ENCODE peak calls at places on chromosomes 1 and 21, in eight cellular contexts. E is GM19239; X is HL-60; W is body of pancreas; J is AG04450; F is posterior vena cava; D is astrocyte of the spinal cord; S is Jurkat, Clone E6-1. T is an unnamed sample.

GRCh38 chr1:201471772-201472171 is 2.8 kb upstream of the PHLDA3 start:
- DNase-seq in D (no peak), E (no peak), X (no peak), S (no peak), W (no peak), F (peak), J (no peak), T (no peak)

GRCh38 chr1:114468710-114469468 is 42.1 kb downstream of the TRIM33 start:
- DNase-seq in E (no peak), F (no peak), X (no peak), J (no peak), W (no peak), D (peak), S (no peak), T (no peak)

GRCh38 chr1:8496473-8496872 is 178.6 kb downstream of the SLC45A1 start:
- DNase-seq in W (no peak), J (no peak), X (no peak), F (no peak), S (no peak), D (no peak), E (peak), T (no peak)

GRCh38 chr21:38255718-38256117 is 1.1 kb upstream of the KCNJ15 start:
- DNase-seq in F (no peak), J (no peak), S (no peak), E (no peak), X (no peak), D (no peak), W (no peak), T (no peak)

GRCh38 chr1:157409927-157410326 is 142.4 kb downstream of the FCRL5 start:
- DNase-seq in E (no peak), W (no peak), F (no peak), D (no peak), X (no peak), J (no peak), S (no peak), T (no peak)

GRCh38 chr1:26553942-26554682 is 24.6 kb downstream of the RPS6KA1 start:
- DNase-seq in X (peak), F (no peak), W (no peak), S (no peak), E (no peak), D (no peak), J (no peak), T (no peak)

GRCh38 chr1:197304626-197305200 is 36.7 kb downstream of the CRB1 start:
- DNase-seq in W (no peak), S (no peak), D (peak), F (no peak), E (no peak), J (no peak), X (no peak), T (no peak)

GRCh38 chr1:225769687-225770086 is 7.9 kb upstream of the SRP9 start:
- DNase-seq in W (no peak), F (no peak), J (no peak), X (no peak), E (no peak), S (no peak), D (no peak), T (no peak)

GRCh38 chr1:3999941-4000735 is 100.1 kb upstream of the C1orf174 start:
- DNase-seq in W (no peak), J (no peak), S (no peak), D (no peak), F (peak), E (no peak), X (no peak), T (no peak)

GRCh38 chr21:38241029-38241740 is 15.6 kb upstream of the KCNJ15 start:
- DNase-seq in S (no peak), D (peak), W (peak), X (no peak), E (no peak), F (peak), J (no peak), T (no peak)

GRCh38 chr1:163307479-163308171 is 14.1 kb upstream of the NUF2 start:
- DNase-seq in X (no peak), F (no peak), S (no peak), D (peak), J (peak), W (no peak), E (no peak), T (no peak)

GRCh38 chr1:14017531-14017961 is 317.6 kb downstream of the PRDM2 start:
- DNase-seq in W (peak), E (no peak), D (no peak), J (no peak), S (no peak), X (no peak), F (no peak), T (no peak)

GRCh38 chr1:156926175-156926574 is 5.7 kb downstream of the LRRC71 start:
- DNase-seq in W (no peak), D (peak), F (no peak), J (no peak), X (peak), E (no peak), S (peak), T (no peak)

GRCh38 chr1:50491142-50491541 is 67.9 kb upstream of the DMRTA2 start:
- DNase-seq in S (no peak), D (no peak), W (no peak), E (no peak), X (no peak), J (no peak), F (no peak), T (no peak)

GRCh38 chr1:64242895-64243756 is 39.7 kb downstream of the UBE2U start:
- DNase-seq in J (no peak), D (peak), S (peak), E (no peak), X (no peak), W (no peak), F (no peak), T (no peak)

GRCh38 chr21:45060089-45060488 is 14.3 kb upstream of the ADARB1 start:
- DNase-seq in W (no peak), F (no peak), D (no peak), X (no peak), E (no peak), J (no peak), S (no peak), T (no peak)

GRCh38 chr1:8516793-8517556 is 199.1 kb downstream of the SLC45A1 start:
- DNase-seq in D (no peak), X (no peak), S (peak), J (no peak), E (no peak), F (no peak), W (no peak), T (no peak)

GRCh38 chr1:21297975-21298374 is 7.7 kb upstream of the ECE1 start:
- DNase-seq in E (no peak), X (no peak), S (no peak), D (peak), W (no peak), J (no peak), F (no peak), T (no peak)

GRCh38 chr1:239363920-239364319 is 22.4 kb upstream of the CHRM3 start:
- DNase-seq in E (no peak), F (no peak), S (no peak), J (no peak), D (no peak), X (no peak), W (no peak), T (no peak)

GRCh38 chr21:45796003-45796402 is 152.5 kb downstream of the PCBP3 start:
- DNase-seq in F (no peak), D (no peak), W (no peak), X (no peak), S (no peak), E (no peak), J (no peak), T (no peak)

GRCh38 chr1:116472431-116472961 is 98.3 kb downstream of the CD58 start:
- DNase-seq in S (no peak), E (no peak), W (no peak), X (no peak), F (no peak), J (no peak), D (peak), T (no peak)

GRCh38 chr1:66271904-66272254 is 262.1 kb upstream of the SGIP1 start:
- DNase-seq in X (no peak), J (peak), W (no peak), D (peak), E (no peak), S (no peak), F (peak), T (no peak)

GRCh38 chr1:7299329-7299799 is 471.7 kb upstream of the VAMP3 start:
- DNase-seq in S (no peak), F (peak), D (peak), X (no peak), E (no peak), W (peak), J (peak), T (no peak)

GRCh38 chr1:225882699-225883615 is 777 bp upstream of the TMEM63A start:
- DNase-seq in S (no peak), J (no peak), F (peak), E (peak), X (no peak), W (peak), D (peak), T (no peak)

GRCh38 chr1:178352790-178353416 is 143.9 kb downstream of the CLEC20A start:
- DNase-seq in F (no peak), D (no peak), X (no peak), J (no peak), W (no peak), E (no peak), S (no peak), T (no peak)

T was measured in activated effector memory CD4-positive, alpha-beta T cell treated with Interleukin-2 at 50 U/mL for 16 hours.